ENCODE peak calls at places on chromosome 17, in seven cellular contexts. One of them, this sample, is unnamed.

GRCh38 chr17:27940503-27940902 is 47.3 kb upstream of the LYRM9 start:
- DNase-seq in GM23248: no peak
- DNase-seq in adipocyte: no peak
- DNase-seq in PC-3: no peak
- DNase-seq in endodermal cell: no peak
- DNase-seq in SK-N-SH: no peak
- DNase-seq in IMR-90: no peak
- DNase-seq in this sample: no peak

GRCh38 chr17:28497931-28498330 is 8.2 kb upstream of the FOXN1 start:
- DNase-seq in IMR-90: no peak
- DNase-seq in PC-3: peak; percentile 58
- DNase-seq in SK-N-SH: no peak
- DNase-seq in GM23248: no peak
- DNase-seq in endodermal cell: peak; percentile 84
- DNase-seq in adipocyte: no peak
- DNase-seq in this sample: no peak

GRCh38 chr17:45973099-45973838 is 25.8 kb upstream of the STH start:
- DNase-seq in PC-3: peak; percentile 27
- DNase-seq in endodermal cell: no peak
- DNase-seq in adipocyte: no peak
- DNase-seq in IMR-90: no peak
- DNase-seq in GM23248: no peak
- DNase-seq in SK-N-SH: no peak
- DNase-seq in this sample: no peak

GRCh38 chr17:54919456-54919855 is 18.8 kb downstream of the TOM1L1 start:
- DNase-seq in adipocyte: no peak
- DNase-seq in endodermal cell: no peak
- DNase-seq in PC-3: no peak
- DNase-seq in GM23248: no peak
- DNase-seq in IMR-90: no peak
- DNase-seq in SK-N-SH: no peak
- DNase-seq in this sample: no peak

GRCh38 chr17:68161644-68162428 is 86.0 kb upstream of the AMZ2 start:
- DNase-seq in endodermal cell: peak; percentile 44
- DNase-seq in PC-3: peak; percentile 66
- DNase-seq in SK-N-SH: no peak
- DNase-seq in GM23248: peak; percentile 16
- DNase-seq in IMR-90: no peak
- DNase-seq in adipocyte: no peak
- DNase-seq in this sample: no peak

GRCh38 chr17:44547625-44548297 is 9.5 kb upstream of the FZD2 start:
- DNase-seq in SK-N-SH: no peak
- DNase-seq in GM23248: no peak
- DNase-seq in PC-3: no peak
- DNase-seq in endodermal cell: peak; percentile 87
- DNase-seq in IMR-90: no peak
- DNase-seq in adipocyte: peak; percentile 60
- DNase-seq in this sample: no peak

GRCh38 chr17:37608369-37609169 is 649 bp downstream of the SYNRG start:
- DNase-seq in endodermal cell: no peak
- DNase-seq in IMR-90: peak; percentile 48
- DNase-seq in PC-3: peak; percentile 2
- DNase-seq in adipocyte: peak; percentile 66
- DNase-seq in SK-N-SH: peak; percentile 79
- DNase-seq in GM23248: peak; percentile 60
- DNase-seq in this sample: no peak

GRCh38 chr17:63406689-63407330 is 39.3 kb downstream of the CYB561 start:
- DNase-seq in endodermal cell: peak; percentile 94
- DNase-seq in adipocyte: peak; percentile 94
- DNase-seq in GM23248: peak; percentile 91
- DNase-seq in IMR-90: peak; percentile 97
- DNase-seq in SK-N-SH: peak; percentile 82
- DNase-seq in PC-3: peak; percentile 97
- DNase-seq in this sample: peak; percentile 65

GRCh38 chr17:47686661-47687327 is 7.2 kb upstream of the TBKBP1 start:
- DNase-seq in SK-N-SH: no peak
- DNase-seq in PC-3: no peak
- DNase-seq in endodermal cell: no peak
- DNase-seq in IMR-90: peak; percentile 34
- DNase-seq in adipocyte: no peak
- DNase-seq in GM23248: peak; percentile 86
- DNase-seq in this sample: no peak

GRCh38 chr17:67439269-67439668 is 62.2 kb downstream of the PITPNC1 start:
- DNase-seq in SK-N-SH: peak; percentile 60
- DNase-seq in IMR-90: no peak
- DNase-seq in adipocyte: no peak
- DNase-seq in GM23248: no peak
- DNase-seq in PC-3: no peak
- DNase-seq in endodermal cell: peak; percentile 20
- DNase-seq in this sample: no peak

GRCh38 chr17:5413682-5414081 is 5.8 kb downstream of the NUP88 start:
- DNase-seq in SK-N-SH: no peak
- DNase-seq in PC-3: peak; percentile 86
- DNase-seq in adipocyte: peak; percentile 89
- DNase-seq in endodermal cell: no peak
- DNase-seq in GM23248: peak; percentile 95
- DNase-seq in IMR-90: peak; percentile 93
- DNase-seq in this sample: no peak

GRCh38 chr17:51541215-51541614 is 280.9 kb downstream of the UTP18 start:
- DNase-seq in endodermal cell: no peak
- DNase-seq in adipocyte: no peak
- DNase-seq in SK-N-SH: no peak
- DNase-seq in PC-3: no peak
- DNase-seq in IMR-90: no peak
- DNase-seq in GM23248: no peak
- DNase-seq in this sample: no peak

GRCh38 chr17:75182319-75182568 is 515 bp downstream of the SUMO2 start:
- DNase-seq in adipocyte: no peak
- DNase-seq in IMR-90: no peak
- DNase-seq in endodermal cell: no peak
- DNase-seq in PC-3: no peak
- DNase-seq in GM23248: no peak
- DNase-seq in SK-N-SH: no peak
- DNase-seq in this sample: no peak

GRCh38 chr17:75182569-75183436 is at the start of gene SUMO2:
- DNase-seq in endodermal cell: peak; percentile 99
- DNase-seq in SK-N-SH: peak; percentile 100
- DNase-seq in IMR-90: peak; percentile 94
- DNase-seq in GM23248: peak; percentile 96
- DNase-seq in adipocyte: peak; percentile 98
- DNase-seq in PC-3: peak; percentile 99
- DNase-seq in this sample: peak; percentile 71

GRCh38 chr17:75181110-75181509 is 1.6 kb downstream of the SUMO2 start:
- DNase-seq in IMR-90: no peak
- DNase-seq in PC-3: no peak
- DNase-seq in endodermal cell: no peak
- DNase-seq in adipocyte: peak; percentile 16
- DNase-seq in SK-N-SH: no peak
- DNase-seq in GM23248: peak; percentile 20
- DNase-seq in this sample: no peak

GRCh38 chr17:75181608-75182318 is 996 bp downstream of the SUMO2 start:
- DNase-seq in IMR-90: no peak
- DNase-seq in SK-N-SH: peak; percentile 36
- DNase-seq in endodermal cell: no peak
- DNase-seq in GM23248: peak; percentile 68
- DNase-seq in PC-3: no peak
- DNase-seq in adipocyte: peak; percentile 49
- DNase-seq in this sample: no peak

DNA sequence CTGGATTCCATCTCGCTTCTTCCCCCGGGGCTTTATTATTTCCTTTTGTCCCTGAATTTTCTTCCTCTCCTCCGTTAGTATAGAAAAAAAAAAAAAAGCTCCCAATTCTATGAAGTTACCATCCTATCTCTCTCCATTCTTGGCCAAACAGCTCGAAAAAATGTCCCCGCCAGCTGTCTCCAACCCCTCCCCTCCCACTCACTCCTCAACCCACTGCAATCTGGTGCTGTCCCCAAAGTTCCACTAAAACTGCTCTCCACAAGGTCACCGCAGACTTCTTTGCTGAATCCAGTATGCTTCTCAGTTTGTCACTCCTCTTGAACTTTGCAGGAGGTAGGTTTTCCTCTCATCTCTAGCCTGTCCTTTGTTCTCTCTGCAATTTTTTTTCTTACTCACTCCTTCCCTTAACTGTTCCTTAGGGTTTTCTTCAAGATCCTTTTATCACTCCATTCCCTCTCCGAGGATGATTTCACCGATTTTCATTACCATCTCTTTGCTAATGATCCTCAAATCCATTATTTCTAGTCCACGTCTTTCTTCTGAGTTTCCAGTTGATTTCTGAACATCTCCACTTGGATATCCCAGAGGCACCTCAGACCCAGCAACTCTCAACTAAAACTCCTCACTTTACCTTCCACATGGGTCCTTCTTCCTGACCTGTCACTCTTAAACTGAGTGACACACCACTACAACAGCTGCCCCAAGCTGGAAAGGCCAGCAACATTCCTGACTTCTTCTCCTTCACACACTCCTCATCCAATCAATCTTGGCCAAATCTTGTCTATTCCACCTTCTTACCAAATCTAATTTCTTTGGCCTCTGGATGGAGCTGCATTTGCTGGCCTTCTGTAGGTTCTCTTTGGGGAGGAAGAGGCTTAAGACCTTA is 1.5 kb upstream of the SUMO2 start:
- DNase-seq in IMR-90: no peak
- DNase-seq in GM23248: no peak
- DNase-seq in adipocyte: no peak
- DNase-seq in SK-N-SH: no peak
- DNase-seq in endodermal cell: no peak
- DNase-seq in PC-3: no peak
- DNase-seq in this sample: no peak
- H3K9ac ChIP-seq in IMR-90: no peak overlapping the region
- H3K9ac ChIP-seq in GM23248: no peak overlapping the region
- H3K9ac ChIP-seq in adipocyte: no peak overlapping the region
- H3K9ac ChIP-seq in SK-N-SH: no peak overlapping the region
- H3K9ac ChIP-seq in endodermal cell: no peak overlapping the region
- H3K9ac ChIP-seq in PC-3: no peak overlapping the region
- H3K9ac ChIP-seq in this sample: no peak overlapping the region

GRCh38 chr17:16353702-16354174 is 469 bp upstream of the CENPV start:
- DNase-seq in GM23248: no peak
- DNase-seq in SK-N-SH: no peak
- DNase-seq in IMR-90: no peak
- DNase-seq in endodermal cell: no peak
- DNase-seq in PC-3: no peak
- DNase-seq in adipocyte: peak; percentile 13
- DNase-seq in this sample: no peak

GRCh38 chr17:16349461-16349860 is 3.8 kb downstream of the CENPV start:
- DNase-seq in PC-3: no peak
- DNase-seq in IMR-90: no peak
- DNase-seq in SK-N-SH: no peak
- DNase-seq in adipocyte: no peak
- DNase-seq in GM23248: no peak
- DNase-seq in endodermal cell: no peak
- DNase-seq in this sample: no peak

GRCh38 chr17:16352303-16352837 is 899 bp downstream of the CENPV start:
- DNase-seq in GM23248: peak; percentile 66
- DNase-seq in endodermal cell: peak; percentile 85
- DNase-seq in adipocyte: peak; percentile 66
- DNase-seq in PC-3: no peak
- DNase-seq in SK-N-SH: peak; percentile 79
- DNase-seq in IMR-90: peak; percentile 30
- DNase-seq in this sample: no peak

GRCh38 chr17:16352838-16353701 is at the start of gene CENPV:
- DNase-seq in adipocyte: peak; percentile 77
- DNase-seq in endodermal cell: peak; percentile 97
- DNase-seq in IMR-90: peak; percentile 34
- DNase-seq in SK-N-SH: peak; percentile 95
- DNase-seq in PC-3: no peak
- DNase-seq in GM23248: peak; percentile 70
- DNase-seq in this sample: no peak

GRCh38 chr17:16351831-16352230 is 1.4 kb downstream of the CENPV start:
- DNase-seq in SK-N-SH: no peak
- DNase-seq in endodermal cell: no peak
- DNase-seq in IMR-90: peak; percentile 75
- DNase-seq in GM23248: peak; percentile 72
- DNase-seq in PC-3: no peak
- DNase-seq in adipocyte: peak; percentile 54
- DNase-seq in this sample: no peak
- H3K4me3 ChIP-seq in SK-N-SH: peak overlapping the region; percentile 84
- H3K4me3 ChIP-seq in endodermal cell: peak overlapping the region; percentile 93
- H3K4me3 ChIP-seq in IMR-90: peak overlapping the region; percentile 73
- H3K4me3 ChIP-seq in GM23248: peak overlapping the region; percentile 66
- H3K4me3 ChIP-seq in PC-3: no peak overlapping the region
- H3K4me3 ChIP-seq in adipocyte: peak overlapping the region; percentile 82
- H3K4me3 ChIP-seq in this sample: peak overlapping the region; percentile 77

DNA sequence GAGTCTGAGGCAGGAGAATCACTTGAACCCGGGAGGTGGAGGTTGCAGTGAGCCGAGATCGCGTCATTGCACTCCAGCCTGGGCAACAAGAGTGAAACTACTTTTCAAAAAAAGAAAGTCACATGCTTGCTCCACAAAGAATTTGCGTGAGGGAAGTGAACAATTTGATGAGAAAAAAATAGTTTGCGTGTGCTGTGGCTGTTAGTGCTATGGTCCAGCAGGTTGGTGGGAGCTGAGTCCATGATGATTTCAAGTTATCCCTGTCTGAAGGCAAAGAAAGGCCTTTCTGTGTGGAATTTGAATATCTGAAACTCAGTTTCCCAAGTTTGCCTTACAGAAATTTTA is 21.0 kb downstream of the PRCD start:
- DNase-seq in endodermal cell: no peak
- DNase-seq in PC-3: no peak
- DNase-seq in SK-N-SH: no peak
- DNase-seq in IMR-90: no peak
- DNase-seq in adipocyte: no peak
- DNase-seq in GM23248: peak; percentile 14
- DNase-seq in this sample: no peak
- H3K4me1 ChIP-seq in endodermal cell: peaks cover 5% of the 10 kb centered on the region
- H3K4me1 ChIP-seq in PC-3: peaks cover 63% of the 10 kb centered on the region
- H3K4me1 ChIP-seq in SK-N-SH: peaks cover 30% of the 10 kb centered on the region
- H3K4me1 ChIP-seq in IMR-90: peaks cover 19% of the 10 kb centered on the region
- H3K4me1 ChIP-seq in adipocyte: peaks cover 56% of the 10 kb centered on the region
- H3K4me1 ChIP-seq in GM23248: peaks cover 45% of the 10 kb centered on the region
- H3K4me1 ChIP-seq in this sample: peaks cover 58% of the 10 kb centered on the region

DNA sequence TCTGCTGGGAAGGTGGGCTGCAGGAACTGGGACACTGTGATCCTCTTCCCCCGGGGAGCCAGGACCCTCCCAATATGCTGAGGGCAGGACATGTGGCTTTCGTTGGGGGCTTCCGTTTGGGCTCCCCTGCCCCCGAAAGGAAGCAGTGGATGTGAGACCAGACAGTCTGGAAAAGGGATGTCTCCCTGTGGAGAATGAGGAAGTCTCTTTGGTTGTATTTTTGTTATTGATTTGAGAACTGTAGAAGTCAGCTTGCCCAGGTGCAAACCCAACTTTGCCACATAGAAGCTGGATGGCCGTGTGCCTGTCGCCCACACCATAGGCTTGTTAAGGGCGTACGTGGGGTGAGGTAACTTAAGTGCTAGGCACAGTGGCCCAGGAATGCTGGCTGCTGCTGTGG is 18.8 kb downstream of the LLGL2 start:
- DNase-seq in GM23248: no peak
- DNase-seq in endodermal cell: no peak
- DNase-seq in IMR-90: no peak
- DNase-seq in PC-3: no peak
- DNase-seq in SK-N-SH: no peak
- DNase-seq in adipocyte: no peak
- DNase-seq in this sample: no peak
- H3K9ac ChIP-seq in GM23248: no peak overlapping the region
- H3K9ac ChIP-seq in endodermal cell: no peak overlapping the region
- H3K9ac ChIP-seq in IMR-90: no peak overlapping the region
- H3K9ac ChIP-seq in PC-3: no peak overlapping the region
- H3K9ac ChIP-seq in SK-N-SH: no peak overlapping the region
- H3K9ac ChIP-seq in adipocyte: no peak overlapping the region
- H3K9ac ChIP-seq in this sample: no peak overlapping the region

This sample was measured in keratinocyte.